ENCODE peak calls at places on chromosomes 3 and 15, in five cellular contexts. U is stomach, I is HepG2, A is transverse colon, N is ovary. J is an unnamed sample.

GRCh38 chr3:172142074-172143059 is 103.0 kb downstream of the FNDC3B start:
- DNase-seq in U (no peak), I (no peak), A (no peak), N (no peak), J (no peak)

GRCh38 chr3:174540081-174540480 is 319.1 kb upstream of the NAALADL2 start:
- DNase-seq in U (no peak), I (no peak), A (no peak), N (no peak), J (no peak)

GRCh38 chr3:127779747-127780146 is 42.6 kb downstream of the MGLL start:
- DNase-seq in U (no peak), I (no peak), A (no peak), N (no peak), J (no peak)

GRCh38 chr3:107235923-107236315 is 141.3 kb upstream of the CCDC54 start:
- DNase-seq in U (no peak), I (peak), A (peak), N (no peak), J (peak)

GRCh38 chr3:48596676-48597407 is 1.7 kb upstream of the COL7A1 start:
- DNase-seq in U (no peak), I (no peak), A (no peak), N (no peak), J (no peak)

GRCh38 chr15:85591622-85592021 is 203.1 kb downstream of the KLHL25 start:
- DNase-seq in U (no peak), I (no peak), A (no peak), N (no peak), J (no peak)

GRCh38 chr15:98525625-98526024 is 122.7 kb upstream of the IGF1R start:
- DNase-seq in U (no peak), I (no peak), A (no peak), N (peak), J (no peak)

GRCh38 chr3:30073040-30073439 is 533.4 kb upstream of the TGFBR2 start:
- DNase-seq in U (no peak), I (no peak), A (no peak), N (no peak), J (no peak)

GRCh38 chr15:60399246-60399915 is 1.6 kb upstream of the ANXA2 start:
- DNase-seq in U (no peak), I (no peak), A (no peak), N (peak), J (no peak)

GRCh38 chr3:129278970-129279906 is 568 bp downstream of the HMCES start:
- DNase-seq in U (peak), I (peak), A (peak), N (peak), J (peak)

GRCh38 chr3:193388371-193388770 is 9.8 kb upstream of the ATP13A5 start:
- DNase-seq in U (no peak), I (no peak), A (no peak), N (no peak), J (no peak)

GRCh38 chr3:128320551-128321340 is 145.9 kb downstream of the DNAJB8 start:
- DNase-seq in U (peak), I (no peak), A (no peak), N (no peak), J (no peak)

GRCh38 chr3:29363110-29363509 is 82.2 kb downstream of the RBMS3 start:
- DNase-seq in U (no peak), I (no peak), A (no peak), N (no peak), J (no peak)

GRCh38 chr3:45869638-45870037 is 16.7 kb upstream of the CCR9 start:
- DNase-seq in U (no peak), I (no peak), A (no peak), N (no peak), J (no peak)

GRCh38 chr3:129490273-129490675 is 38.2 kb upstream of the RHO start:
- DNase-seq in U (peak), I (peak), A (peak), N (peak), J (peak)

GRCh38 chr3:43059456-43059855 is 46.4 kb downstream of the POMGNT2 start:
- DNase-seq in U (no peak), I (no peak), A (no peak), N (no peak), J (no peak)

GRCh38 chr3:144590854-144591253 is 619.2 kb downstream of the DIPK2A start:
- DNase-seq in U (no peak), I (no peak), A (no peak), N (no peak), J (no peak)

GRCh38 chr3:47000198-47000815 is 20.8 kb downstream of the NBEAL2 start:
- DNase-seq in U (no peak), I (no peak), A (no peak), N (no peak), J (peak)

GRCh38 chr3:52154135-52155094 is at the start of gene POC1A:
- DNase-seq in U (peak), I (peak), A (peak), N (peak), J (peak)
- TF ChIP-seq EP300 in U (peak), I (peak), A (peak), N (peak), J (no peak)

GRCh38 chr15:64523240-64523639 is 62.9 kb downstream of the ZNF609 start:
- DNase-seq in U (no peak), I (no peak), A (no peak), N (no peak), J (no peak)
- TF ChIP-seq EP300 in U (no peak), I (no peak), A (no peak), N (no peak), J (no peak)

GRCh38 chr3:113054552-113054951 is 63.8 kb downstream of the GTPBP8 start:
- DNase-seq in U (no peak), I (no peak), A (no peak), N (no peak), J (no peak)
- TF ChIP-seq EP300 in U (no peak), I (no peak), A (no peak), N (no peak), J (no peak)

GRCh38 chr3:192077795-192078497 is 617.0 kb downstream of the PYDC2 start:
- DNase-seq in U (no peak), I (no peak), A (no peak), N (no peak), J (no peak)

GRCh38 chr3:192082733-192083660 is 622.0 kb downstream of the PYDC2 start:
- DNase-seq in U (no peak), I (no peak), A (no peak), N (no peak), J (no peak)

GRCh38 chr3:192080336-192080735 is 619.4 kb downstream of the PYDC2 start:
- DNase-seq in U (no peak), I (no peak), A (no peak), N (no peak), J (no peak)

GRCh38 chr3:192079098-192079497 is 618.1 kb downstream of the PYDC2 start:
- DNase-seq in U (no peak), I (no peak), A (no peak), N (no peak), J (no peak)
- TF ChIP-seq EP300 in U (no peak), I (no peak), A (no peak), N (no peak), J (no peak)

DNA sequence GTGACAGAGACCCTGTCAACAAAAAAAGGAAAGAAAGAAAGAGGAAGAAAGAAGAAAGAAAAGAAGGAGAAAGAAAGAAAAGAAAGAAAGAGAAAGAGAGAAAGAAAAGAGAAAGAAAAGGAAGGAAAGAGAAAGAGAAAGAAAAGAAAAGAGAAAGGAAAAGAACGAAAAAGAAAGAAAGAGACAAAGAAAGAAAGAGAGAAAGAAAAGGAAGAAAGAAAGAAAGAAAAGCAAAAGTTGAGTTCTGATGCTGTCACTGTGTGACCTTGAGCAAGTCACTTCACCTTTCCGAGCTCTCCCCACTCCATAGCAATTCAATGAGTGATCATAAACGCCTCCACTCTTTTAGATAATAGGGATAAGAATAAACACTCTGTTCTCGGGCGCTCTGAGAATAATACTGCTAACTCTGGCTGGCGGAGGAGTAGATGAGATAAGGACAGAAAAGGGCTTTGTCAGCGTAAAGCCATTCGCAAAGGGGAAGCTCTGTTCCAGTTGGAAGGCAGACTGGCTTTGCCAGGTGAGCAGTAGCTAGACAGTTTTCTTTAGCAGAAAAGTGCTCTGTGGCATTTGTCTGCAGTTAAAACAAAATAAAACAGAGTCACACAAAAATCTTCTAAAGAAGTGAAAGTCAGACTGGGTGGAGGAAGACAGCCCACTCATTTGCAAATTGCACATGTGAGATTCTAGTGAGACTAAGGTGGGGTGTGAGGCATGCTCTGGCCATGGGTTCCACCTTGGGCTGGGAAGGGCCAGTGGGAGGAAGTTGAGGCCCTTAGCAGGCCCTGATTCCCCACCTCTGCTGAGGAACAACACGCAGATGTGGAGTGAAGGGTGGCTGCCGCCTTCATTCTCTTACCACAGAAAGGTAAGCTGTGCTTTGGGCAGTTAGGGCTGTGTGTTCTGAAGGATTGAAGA is 9.6 kb upstream of the FLNB start:
- DNase-seq in U (peak), I (peak), A (peak), N (no peak), J (peak)
- TF ChIP-seq EP300 in U (no peak), I (no peak), A (no peak), N (no peak), J (no peak)

GRCh38 chr15:66701422-66702034 is 508 bp upstream of the SMAD6 start:
- DNase-seq in U (peak), I (peak), A (peak), N (peak), J (peak)

GRCh38 chr15:66700412-66700801 is 1.6 kb upstream of the SMAD6 start:
- DNase-seq in U (no peak), I (no peak), A (no peak), N (no peak), J (no peak)

GRCh38 chr15:66702035-66702769 is at the start of gene SMAD6:
- DNase-seq in U (peak), I (peak), A (peak), N (peak), J (peak)

GRCh38 chr15:66698971-66699370 is 3.1 kb upstream of the SMAD6 start:
- DNase-seq in U (no peak), I (no peak), A (no peak), N (no peak), J (no peak)

DNA sequence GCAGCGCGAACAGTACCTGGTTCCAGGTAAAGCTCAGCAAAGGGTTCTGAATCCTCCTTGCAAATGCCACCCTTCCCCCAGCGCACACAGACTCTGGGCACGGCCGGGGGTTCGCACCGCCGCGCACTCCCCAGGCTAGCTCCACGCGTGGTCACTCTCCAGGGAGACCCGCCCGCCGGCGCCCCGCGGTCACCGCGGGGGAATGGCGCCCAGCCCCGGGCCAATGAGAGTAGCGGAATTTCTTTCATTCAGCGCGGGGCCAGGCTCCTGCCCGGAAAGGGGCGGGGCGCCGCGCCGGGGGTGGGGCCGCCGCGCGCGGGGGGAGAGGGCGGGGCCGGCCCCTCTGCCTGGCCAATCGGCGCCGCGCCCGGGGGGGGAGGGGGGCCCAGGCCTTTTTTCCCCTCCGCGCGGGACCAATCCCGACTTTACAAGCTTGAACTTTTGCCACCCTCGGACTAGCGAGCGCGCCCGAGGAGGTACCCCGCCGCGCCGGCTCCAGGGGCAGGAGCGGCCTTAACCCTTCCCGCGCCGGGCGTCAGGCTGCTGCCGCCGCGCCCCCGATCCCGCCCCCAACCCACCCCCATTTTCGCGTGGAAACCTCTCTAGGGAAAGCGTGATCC is 1.1 kb upstream of the SMAD6 start:
- DNase-seq in U (peak), I (peak), A (peak), N (peak), J (peak)
- TF ChIP-seq EP300 in U (no peak), I (no peak), A (no peak), N (no peak), J (no peak)

DNA sequence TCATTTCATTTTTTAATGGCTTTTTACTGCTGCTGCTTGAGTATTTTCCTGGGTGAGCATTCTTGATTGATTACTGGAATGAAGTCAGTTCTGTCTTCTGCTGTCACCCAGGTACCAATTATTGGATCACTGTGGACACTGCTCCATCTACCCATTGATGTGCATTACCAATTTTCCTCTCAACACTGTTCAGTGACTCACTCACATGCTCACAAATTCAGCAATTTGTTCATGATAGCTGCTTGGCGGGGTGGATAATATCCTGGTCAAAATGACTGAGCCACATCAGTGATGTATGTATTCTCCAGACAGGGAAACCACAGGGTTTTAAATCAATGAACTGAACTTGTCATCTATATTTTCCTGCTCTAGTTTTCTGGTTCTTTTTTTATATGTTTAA is 587.6 kb downstream of the RSL24D1 start:
- DNase-seq in U (no peak), I (no peak), A (no peak), N (no peak), J (no peak)
- TF ChIP-seq EP300 in U (no peak), I (no peak), A (no peak), N (no peak), J (no peak)

J was measured in SK-N-SH.